ENCODE peak calls at places on chromosomes 2 and 18, in eight cellular contexts. One of them, this sample, is unnamed.

GRCh38 chr18:8773980-8774379 is 68.6 kb downstream of the MTCL1 start:
- DNase-seq in ELR: no peak
- DNase-seq in HuH-7.5: no peak
- DNase-seq in B cell: no peak
- DNase-seq in T-helper 2 cell: no peak
- DNase-seq in NCI-H1105: no peak
- DNase-seq in activated T-cell treated with anti-CD3 and anti-CD28 coated beads, Interleukin-2, amount 50 U/mL, for 48 hours: no peak
- DNase-seq in kidney glomerular epithelial cell: no peak
- DNase-seq in this sample: no peak

GRCh38 chr2:45889053-45889452 is 237.6 kb downstream of the PRKCE start:
- DNase-seq in ELR: no peak
- DNase-seq in HuH-7.5: no peak
- DNase-seq in B cell: peak
- DNase-seq in T-helper 2 cell: no peak
- DNase-seq in NCI-H1105: peak
- DNase-seq in activated T-cell treated with anti-CD3 and anti-CD28 coated beads, Interleukin-2, amount 50 U/mL, for 48 hours: peak
- DNase-seq in kidney glomerular epithelial cell: no peak
- DNase-seq in this sample: peak

GRCh38 chr2:108194409-108195132 is 45.2 kb upstream of the SULT1C3 start:
- DNase-seq in ELR: peak
- DNase-seq in HuH-7.5: no peak
- DNase-seq in B cell: no peak
- DNase-seq in T-helper 2 cell: no peak
- DNase-seq in NCI-H1105: no peak
- DNase-seq in activated T-cell treated with anti-CD3 and anti-CD28 coated beads, Interleukin-2, amount 50 U/mL, for 48 hours: no peak
- DNase-seq in kidney glomerular epithelial cell: peak
- DNase-seq in this sample: no peak

GRCh38 chr18:24831091-24831490 is 370.7 kb downstream of the HRH4 start:
- DNase-seq in ELR: no peak
- DNase-seq in HuH-7.5: no peak
- DNase-seq in B cell: no peak
- DNase-seq in T-helper 2 cell: no peak
- DNase-seq in NCI-H1105: no peak
- DNase-seq in activated T-cell treated with anti-CD3 and anti-CD28 coated beads, Interleukin-2, amount 50 U/mL, for 48 hours: no peak
- DNase-seq in kidney glomerular epithelial cell: no peak
- DNase-seq in this sample: no peak

GRCh38 chr2:175918935-175919334 is 83.1 kb downstream of the LNPK start:
- DNase-seq in ELR: no peak
- DNase-seq in HuH-7.5: no peak
- DNase-seq in B cell: no peak
- DNase-seq in T-helper 2 cell: no peak
- DNase-seq in NCI-H1105: no peak
- DNase-seq in activated T-cell treated with anti-CD3 and anti-CD28 coated beads, Interleukin-2, amount 50 U/mL, for 48 hours: no peak
- DNase-seq in kidney glomerular epithelial cell: no peak
- DNase-seq in this sample: no peak

GRCh38 chr2:238152811-238153688 is 5.7 kb upstream of the ERFE start:
- DNase-seq in ELR: no peak
- DNase-seq in HuH-7.5: no peak
- DNase-seq in B cell: no peak
- DNase-seq in T-helper 2 cell: no peak
- DNase-seq in NCI-H1105: no peak
- DNase-seq in activated T-cell treated with anti-CD3 and anti-CD28 coated beads, Interleukin-2, amount 50 U/mL, for 48 hours: no peak
- DNase-seq in kidney glomerular epithelial cell: no peak
- DNase-seq in this sample: no peak

GRCh38 chr2:206611736-206612135 is 30.6 kb upstream of the FAM237A start:
- DNase-seq in ELR: peak
- DNase-seq in HuH-7.5: no peak
- DNase-seq in B cell: no peak
- DNase-seq in T-helper 2 cell: no peak
- DNase-seq in NCI-H1105: no peak
- DNase-seq in activated T-cell treated with anti-CD3 and anti-CD28 coated beads, Interleukin-2, amount 50 U/mL, for 48 hours: no peak
- DNase-seq in kidney glomerular epithelial cell: no peak
- DNase-seq in this sample: no peak

GRCh38 chr2:226813148-226813701 is 13.6 kb upstream of the IRS1 start:
- DNase-seq in ELR: peak
- DNase-seq in HuH-7.5: no peak
- DNase-seq in B cell: peak
- DNase-seq in T-helper 2 cell: no peak
- DNase-seq in NCI-H1105: no peak
- DNase-seq in activated T-cell treated with anti-CD3 and anti-CD28 coated beads, Interleukin-2, amount 50 U/mL, for 48 hours: no peak
- DNase-seq in kidney glomerular epithelial cell: no peak
- DNase-seq in this sample: no peak

GRCh38 chr18:48396561-48396960 is 12.6 kb downstream of the ZBTB7C start:
- DNase-seq in ELR: no peak
- DNase-seq in HuH-7.5: no peak
- DNase-seq in B cell: no peak
- DNase-seq in T-helper 2 cell: no peak
- DNase-seq in NCI-H1105: no peak
- DNase-seq in activated T-cell treated with anti-CD3 and anti-CD28 coated beads, Interleukin-2, amount 50 U/mL, for 48 hours: no peak
- DNase-seq in kidney glomerular epithelial cell: no peak
- DNase-seq in this sample: no peak

GRCh38 chr2:124025896-124026295 is 809 bp downstream of the CNTNAP5 start:
- DNase-seq in ELR: no peak
- DNase-seq in HuH-7.5: no peak
- DNase-seq in B cell: no peak
- DNase-seq in T-helper 2 cell: no peak
- DNase-seq in NCI-H1105: no peak
- DNase-seq in activated T-cell treated with anti-CD3 and anti-CD28 coated beads, Interleukin-2, amount 50 U/mL, for 48 hours: no peak
- DNase-seq in kidney glomerular epithelial cell: no peak
- DNase-seq in this sample: no peak